ENCODE peak calls at places on chromosomes 12 and 14, in four cellular contexts. Y is mucosa of descending colon, X is osteoblast, H is H1. Q is an unnamed sample.

GRCh38 chr12:11954181-11954580 is 116.6 kb upstream of the BCL2L14 start:
- DNase-seq in Y (no peak), X (no peak), H (no peak), Q (no peak)

GRCh38 chr12:132030367-132031038 is 80.8 kb downstream of the EP400 start:
- DNase-seq in Y (no peak), X (peak; percentile 71), H (no peak), Q (peak; percentile 26)

GRCh38 chr12:47868041-47868440 is 36.8 kb downstream of the VDR start:
- DNase-seq in Y (no peak), X (peak; percentile 63), H (no peak), Q (peak; percentile 73)

GRCh38 chr14:95402184-95402583 is 82.5 kb upstream of the CLMN start:
- DNase-seq in Y (no peak), X (no peak), H (no peak), Q (no peak)

GRCh38 chr14:68137704-68138619 is 318.4 kb downstream of the RAD51B start:
- DNase-seq in Y (no peak), X (peak; percentile 90), H (peak; percentile 79), Q (peak; percentile 91)

GRCh38 chr12:19273482-19274330 is 144.2 kb downstream of the PLEKHA5 start:
- DNase-seq in Y (peak; percentile 38), X (peak; percentile 84), H (no peak), Q (peak; percentile 87)

GRCh38 chr12:113278631-113279030 is 56.3 kb downstream of the SLC8B1 start:
- DNase-seq in Y (peak; percentile 7), X (no peak), H (no peak), Q (no peak)

GRCh38 chr12:3743803-3744202 is 9.1 kb downstream of the CRACR2A start:
- DNase-seq in Y (no peak), X (peak; percentile 61), H (no peak), Q (no peak)

GRCh38 chr12:16347391-16348298 is at the start of gene MGST1:
- DNase-seq in Y (peak; percentile 86), X (no peak), H (peak; percentile 73), Q (peak; percentile 78)

GRCh38 chr14:88613552-88614010 is 50.7 kb downstream of the ZC3H14 start:
- DNase-seq in Y (no peak), X (no peak), H (no peak), Q (peak; percentile 18)

GRCh38 chr14:100484531-100485267 is 102.5 kb downstream of the BEGAIN start:
- DNase-seq in Y (no peak), X (no peak), H (no peak), Q (no peak)

GRCh38 chr14:31944256-31945073 is 132.6 kb upstream of the ARHGAP5 start:
- DNase-seq in Y (peak; percentile 88), X (no peak), H (no peak), Q (peak; percentile 24)

GRCh38 chr14:88848571-88848970 is 24.1 kb downstream of the TTC8 start:
- DNase-seq in Y (no peak), X (no peak), H (no peak), Q (no peak)

GRCh38 chr12:52976574-52977071 is 27.7 kb downstream of the KRT18 start:
- DNase-seq in Y (no peak), X (peak; percentile 66), H (no peak), Q (no peak)

GRCh38 chr12:92905811-92906554 is 23.1 kb downstream of the EEA1 start:
- DNase-seq in Y (no peak), X (no peak), H (no peak), Q (no peak)

GRCh38 chr14:76089151-76089550 is 62.6 kb upstream of the GPATCH2L start:
- DNase-seq in Y (no peak), X (no peak), H (no peak), Q (no peak)

GRCh38 chr12:101051901-101052550 is 158.0 kb downstream of the SLC5A8 start:
- DNase-seq in Y (peak; percentile 57), X (peak; percentile 89), H (no peak), Q (peak; percentile 52)

GRCh38 chr14:84401631-84402030 is 1128.3 kb upstream of the FLRT2 start:
- DNase-seq in Y (no peak), X (no peak), H (no peak), Q (no peak)

GRCh38 chr12:74292351-74293194 is 245.1 kb upstream of the ATXN7L3B start:
- DNase-seq in Y (no peak), X (no peak), H (no peak), Q (no peak)

GRCh38 chr14:88225721-88226120 is 97.3 kb downstream of the KCNK10 start:
- DNase-seq in Y (no peak), X (no peak), H (no peak), Q (no peak)

GRCh38 chr12:1908758-1909157 is 9.7 kb downstream of the CACNA2D4 start:
- DNase-seq in Y (no peak), X (peak; percentile 50), H (no peak), Q (no peak)

GRCh38 chr12:68403296-68403695 is 71.1 kb upstream of the MDM1 start:
- DNase-seq in Y (no peak), X (no peak), H (no peak), Q (no peak)

GRCh38 chr12:53056901-53057300 is 7.0 kb downstream of the TNS2 start:
- DNase-seq in Y (no peak), X (no peak), H (no peak), Q (no peak)

GRCh38 chr12:11853126-11853525 is 203.7 kb downstream of the ETV6 start:
- DNase-seq in Y (no peak), X (no peak), H (no peak), Q (no peak)

GRCh38 chr12:127893875-127894635 is 372.9 kb upstream of the TMEM132C start:
- DNase-seq in Y (no peak), X (no peak), H (peak; percentile 10), Q (no peak)

GRCh38 chr12:42284876-42285275 is 41.0 kb downstream of the ZCRB1 start:
- DNase-seq in Y (no peak), X (peak; percentile 92), H (no peak), Q (no peak)

GRCh38 chr12:90947869-90948268 is 7.1 kb downstream of the CCER1 start:
- DNase-seq in Y (no peak), X (no peak), H (no peak), Q (no peak)

GRCh38 chr14:93536945-93537344 is 106.2 kb downstream of the UNC79 start:
- DNase-seq in Y (no peak), X (no peak), H (no peak), Q (no peak)

GRCh38 chr14:51087024-51087423 is 7.9 kb downstream of the TRIM9 start:
- DNase-seq in Y (peak; percentile 80), X (no peak), H (no peak), Q (peak; percentile 21)

GRCh38 chr14:53306267-53306721 is 153.2 kb upstream of the DDHD1 start:
- DNase-seq in Y (peak; percentile 33), X (peak; percentile 22), H (peak; percentile 7), Q (peak; percentile 34)

GRCh38 chr14:53310412-53310811 is 157.3 kb upstream of the DDHD1 start:
- DNase-seq in Y (no peak), X (no peak), H (no peak), Q (no peak)

GRCh38 chr14:53304726-53305381 is 151.7 kb upstream of the DDHD1 start:
- DNase-seq in Y (no peak), X (no peak), H (no peak), Q (no peak)

GRCh38 chr14:53306926-53307325 is 153.8 kb upstream of the DDHD1 start:
- DNase-seq in Y (no peak), X (peak; percentile 86), H (no peak), Q (no peak)
- H3K9me3 ChIP-seq in Y (peaks cover 7% of the 10 kb centered on the region), X (no peaks in the 10 kb centered on the region), H (no peaks in the 10 kb centered on the region), Q (no peaks in the 10 kb centered on the region)

GRCh38 chr12:57655541-57656240 is 22.7 kb upstream of the B4GALNT1 start:
- DNase-seq in Y (no peak), X (no peak), H (no peak), Q (no peak)

GRCh38 chr12:57657744-57658143 is 24.7 kb upstream of the B4GALNT1 start:
- DNase-seq in Y (no peak), X (no peak), H (no peak), Q (no peak)

GRCh38 chr12:57661376-57661775 is 28.4 kb upstream of the B4GALNT1 start:
- DNase-seq in Y (no peak), X (no peak), H (no peak), Q (no peak)

GRCh38 chr12:57654042-57654441 is 21.0 kb upstream of the B4GALNT1 start:
- DNase-seq in Y (no peak), X (no peak), H (no peak), Q (no peak)

GRCh38 chr12:57658890-57659289 is 25.9 kb upstream of the B4GALNT1 start:
- DNase-seq in Y (no peak), X (no peak), H (no peak), Q (no peak)
- H3K9me3 ChIP-seq in Y (no peaks in the 10 kb centered on the region), X (no peaks in the 10 kb centered on the region), H (peaks cover 35% of the 10 kb centered on the region), Q (peaks cover 2% of the 10 kb centered on the region)

DNA sequence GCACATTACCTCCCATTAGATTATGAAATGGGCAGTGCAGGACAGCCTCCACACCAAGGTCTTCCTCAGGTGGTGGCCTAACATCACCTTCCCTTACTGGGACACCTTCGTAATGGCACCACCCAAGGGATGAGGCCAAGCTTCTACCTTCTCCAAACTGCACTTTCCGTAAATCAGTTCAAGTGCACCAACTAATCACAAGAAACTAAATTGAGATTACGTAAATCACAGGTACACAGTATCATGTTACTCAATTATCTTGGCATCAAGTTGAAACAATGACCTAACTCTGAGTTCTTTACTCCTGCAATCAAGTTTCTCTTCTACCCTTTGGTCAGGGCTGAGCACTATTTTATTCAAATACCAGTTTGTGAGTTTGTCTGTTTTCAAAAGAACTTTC is 13.8 kb downstream of the SLC41A2 start:
- DNase-seq in Y (no peak), X (no peak), H (no peak), Q (no peak)
- H3K9me3 ChIP-seq in Y (no peaks in the 10 kb centered on the region), X (no peaks in the 10 kb centered on the region), H (no peaks in the 10 kb centered on the region), Q (no peaks in the 10 kb centered on the region)

GRCh38 chr12:34599530-34600513 is 577.5 kb downstream of the ALG10 start:
- DNase-seq in Y (peak; percentile 2), X (peak; percentile 48), H (no peak), Q (no peak)
- H3K9me3 ChIP-seq in Y (peaks cover 100% of the 10 kb centered on the region), X (peaks cover 3% of the 10 kb centered on the region), H (peaks cover 99% of the 10 kb centered on the region), Q (peaks cover 4% of the 10 kb centered on the region)

GRCh38 chr12:133083345-133083744 is 2.6 kb downstream of the ZNF140 start:
- DNase-seq in Y (no peak), X (no peak), H (no peak), Q (no peak)
- H3K9me3 ChIP-seq in Y (peaks cover 81% of the 10 kb centered on the region), X (peaks cover 27% of the 10 kb centered on the region), H (peaks cover 49% of the 10 kb centered on the region), Q (peaks cover 28% of the 10 kb centered on the region)

GRCh38 chr14:102509744-102510615 is at the start of gene ANKRD9:
- DNase-seq in Y (peak; percentile 97), X (peak; percentile 100), H (peak; percentile 57), Q (peak; percentile 88)
- H3K9me3 ChIP-seq in Y (no peaks in the 10 kb centered on the region), X (no peaks in the 10 kb centered on the region), H (no peaks in the 10 kb centered on the region), Q (no peaks in the 10 kb centered on the region)

GRCh38 chr14:102586420-102587119 is 5.9 kb upstream of the RCOR1 start:
- DNase-seq in Y (no peak), X (peak; percentile 52), H (no peak), Q (no peak)
- H3K9me3 ChIP-seq in Y (no peaks in the 10 kb centered on the region), X (no peaks in the 10 kb centered on the region), H (no peaks in the 10 kb centered on the region), Q (no peaks in the 10 kb centered on the region)

Q was measured in MG63.